ENCODE peak calls at places on chromosomes 12 and 14, in eight cellular contexts. Z is hepatocyte, U is HCT116, C is esophagus squamous epithelium, R is transverse colon, A is AG04450, J is heart right ventricle, B is left ventricle myocardium inferior. N is an unnamed sample. For H3K27me3, the result is how much of the 10 kb centered on the place peaks cover.

GRCh38 chr12:123278150-123278627 is 6.5 kb upstream of the CDK2AP1 start:
- DNase-seq in A (no peak), C (no peak), Z (no peak), B (no peak), U (no peak), J (no peak), R (no peak), N (peak)

GRCh38 chr12:104602901-104603300 is 146.2 kb downstream of the CHST11 start:
- DNase-seq in J (no peak), C (no peak), B (no peak), R (no peak), U (no peak), A (no peak), Z (no peak), N (peak)

GRCh38 chr14:89720741-89721315 is 233.7 kb downstream of the EFCAB11 start:
- DNase-seq in R (peak), J (peak), B (peak), A (no peak), U (no peak), C (no peak), Z (no peak), N (no peak)

GRCh38 chr12:96256672-96257361 is 62.6 kb downstream of the ELK3 start:
- DNase-seq in B (no peak), A (no peak), C (no peak), Z (no peak), J (no peak), R (no peak), U (no peak), N (no peak)

GRCh38 chr14:104434214-104435076 is 145.1 kb upstream of the C14orf180 start:
- DNase-seq in U (no peak), J (no peak), R (no peak), A (no peak), B (no peak), Z (no peak), C (no peak), N (no peak)

GRCh38 chr12:126069549-126070165 is 1004.4 kb downstream of the AACS start:
- DNase-seq in A (no peak), J (no peak), B (no peak), C (no peak), Z (peak), R (peak), U (peak), N (peak)

GRCh38 chr14:96739511-96739910 is 57.7 kb upstream of the VRK1 start:
- DNase-seq in C (no peak), J (no peak), B (no peak), R (no peak), U (no peak), A (no peak), Z (no peak), N (no peak)

GRCh38 chr14:91295276-91295845 is 50.9 kb upstream of the GPR68 start:
- DNase-seq in C (no peak), A (no peak), R (no peak), U (no peak), J (no peak), Z (no peak), B (no peak), N (no peak)

GRCh38 chr14:89128616-89129015 is 288.4 kb downstream of the FOXN3 start:
- DNase-seq in R (no peak), U (no peak), C (no peak), J (no peak), B (no peak), A (no peak), Z (no peak), N (no peak)

GRCh38 chr12:79422060-79422812 is 268.5 kb downstream of the PAWR start:
- DNase-seq in U (no peak), C (no peak), A (no peak), B (no peak), R (no peak), Z (no peak), J (no peak), N (peak)

GRCh38 chr12:119082496-119082895 is 96.2 kb upstream of the HSPB8 start:
- DNase-seq in U (no peak), B (peak), J (peak), C (no peak), Z (no peak), A (no peak), R (no peak), N (no peak)

GRCh38 chr12:63967358-63967757 is 122.9 kb downstream of the SRGAP1 start:
- DNase-seq in R (no peak), B (no peak), J (no peak), Z (no peak), U (peak), C (no peak), A (no peak), N (peak)

GRCh38 chr14:65910108-65910507 is 497.6 kb downstream of the FUT8 start:
- DNase-seq in R (no peak), J (no peak), B (no peak), Z (peak), C (no peak), A (no peak), U (no peak), N (peak)

GRCh38 chr12:31585271-31585670 is 5.7 kb downstream of the DENND5B start:
- DNase-seq in J (no peak), A (no peak), B (no peak), Z (no peak), C (no peak), U (no peak), R (no peak), N (no peak)

GRCh38 chr14:68736519-68736918 is 56.3 kb downstream of the ZFP36L1 start:
- DNase-seq in R (no peak), B (no peak), J (no peak), Z (peak), C (no peak), U (no peak), A (no peak), N (no peak)
- H3K4me3 ChIP-seq in R (no peak), B (no peak), J (no peak), Z (no peak), C (no peak), U (no peak), A (no peak), N (no peak)

GRCh38 chr14:103209054-103209453 is 85.8 kb downstream of the TNFAIP2 start:
- DNase-seq in R (no peak), J (no peak), A (no peak), C (no peak), B (no peak), Z (no peak), U (no peak), N (no peak)
- TF ChIP-seq CTCF in R (no peak), J (no peak), A (peak), C (no peak), B (no peak), Z (peak), U (no peak), N (no peak)

GRCh38 chr14:69262516-69262915 is 2.6 kb downstream of the GALNT16 start:
- DNase-seq in J (no peak), R (no peak), Z (no peak), U (no peak), A (no peak), B (no peak), C (no peak), N (no peak)

GRCh38 chr14:69263771-69264170 is 3.8 kb downstream of the GALNT16 start:
- DNase-seq in B (peak), C (no peak), U (no peak), R (no peak), A (no peak), Z (no peak), J (peak), N (no peak)

GRCh38 chr14:69260979-69261605 is 1.1 kb downstream of the GALNT16 start:
- DNase-seq in J (peak), B (peak), C (no peak), Z (peak), R (peak), A (no peak), U (no peak), N (no peak)

GRCh38 chr14:69261761-69262331 is 1.9 kb downstream of the GALNT16 start:
- DNase-seq in Z (peak), J (peak), B (peak), C (no peak), U (no peak), A (no peak), R (no peak), N (no peak)

GRCh38 chr14:69263364-69263763 is 3.4 kb downstream of the GALNT16 start:
- DNase-seq in B (peak), A (peak), R (peak), Z (no peak), U (no peak), J (peak), C (no peak), N (peak)
- H3K27me3 ChIP-seq in B (under half), A (under half), R (half or more), Z (under half), U (under half), J (under half), C (half or more), N (under half)

GRCh38 chr12:110109837-110110535 is 14.2 kb upstream of the IFT81 start:
- DNase-seq in U (no peak), C (no peak), J (no peak), Z (no peak), R (no peak), B (no peak), A (no peak), N (no peak)

GRCh38 chr12:110111476-110112334 is 12.5 kb upstream of the IFT81 start:
- DNase-seq in J (no peak), B (no peak), A (no peak), C (no peak), R (no peak), U (no peak), Z (no peak), N (no peak)

GRCh38 chr12:110107369-110108281 is 16.5 kb upstream of the IFT81 start:
- DNase-seq in U (no peak), C (no peak), R (peak), J (peak), B (peak), Z (peak), A (peak), N (peak)

GRCh38 chr12:110108309-110109036 is 15.7 kb upstream of the IFT81 start:
- DNase-seq in J (no peak), C (no peak), Z (no peak), B (peak), A (no peak), U (no peak), R (no peak), N (no peak)

GRCh38 chr12:110109037-110109836 is 14.9 kb upstream of the IFT81 start:
- DNase-seq in A (peak), U (no peak), Z (peak), B (peak), C (no peak), R (peak), J (peak), N (peak)
- H3K4me3 ChIP-seq in A (peak), U (no peak), Z (no peak), B (peak), C (peak), R (no peak), J (no peak), N (peak)

DNA sequence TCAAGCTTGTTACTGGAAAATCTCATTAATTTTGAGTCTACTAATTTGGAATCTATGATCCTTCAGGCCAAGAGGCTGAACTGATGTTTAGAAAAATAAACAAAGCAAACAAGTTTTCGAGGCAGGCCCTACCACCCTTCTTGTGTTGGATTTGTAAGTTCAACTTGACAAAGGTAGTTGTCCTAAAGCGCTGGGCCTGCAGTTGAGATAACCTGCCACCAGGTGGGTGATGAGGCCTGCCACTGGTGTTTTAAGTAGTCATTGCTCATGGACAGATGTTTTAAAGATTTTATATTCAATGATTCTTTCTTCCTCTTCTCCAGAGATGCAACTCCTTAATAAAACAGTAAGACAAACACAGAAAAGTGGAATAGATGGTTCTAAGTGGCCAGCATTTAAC is 19.4 kb downstream of the ACVRL1 start:
- DNase-seq in C (no peak), J (no peak), B (no peak), A (no peak), U (peak), Z (peak), R (peak), N (peak)
- TF ChIP-seq CTCF in C (peak), J (peak), B (peak), A (peak), U (peak), Z (peak), R (peak), N (peak)

GRCh38 chr12:72076558-72076915 is 137.9 kb downstream of the TPH2 start:
- DNase-seq in R (no peak), Z (no peak), J (no peak), C (no peak), B (no peak), U (no peak), A (no peak), N (no peak)

GRCh38 chr12:72075401-72075800 is 136.8 kb downstream of the TPH2 start:
- DNase-seq in R (no peak), J (no peak), A (no peak), Z (no peak), C (no peak), B (no peak), U (no peak), N (no peak)

GRCh38 chr12:72074065-72074464 is 135.4 kb downstream of the TPH2 start:
- DNase-seq in B (no peak), R (no peak), C (no peak), J (no peak), U (no peak), Z (no peak), A (no peak), N (no peak)

GRCh38 chr12:72075891-72076557 is 137.4 kb downstream of the TPH2 start:
- DNase-seq in Z (no peak), C (no peak), A (no peak), B (no peak), J (no peak), U (no peak), R (no peak), N (no peak)

GRCh38 chr12:72074956-72075355 is 136.3 kb downstream of the TPH2 start:
- DNase-seq in A (no peak), B (no peak), J (no peak), C (no peak), R (no peak), U (no peak), Z (no peak), N (no peak)
- H3K27me3 ChIP-seq in A (under half), B (under half), J (under half), C (under half), R (under half), U (under half), Z (under half), N (under half)

N was measured in bronchial epithelial cell.